ENCODE peak calls at places on chromosomes 7 and 10, in five cellular contexts. One of them, this sample, is unnamed.

GRCh38 chr10:97456686-97457065 is 10.7 kb downstream of the ZDHHC16 start:
- DNase-seq in K562: no peak
- DNase-seq in HepG2: no peak
- DNase-seq in HCT116: no peak
- DNase-seq in GM12878: no peak
- DNase-seq in this sample: no peak

GRCh38 chr7:37824987-37825509 is 23.3 kb upstream of the NME8 start:
- DNase-seq in GM12878: no peak
- DNase-seq in HepG2: no peak
- DNase-seq in HCT116: no peak
- DNase-seq in K562: no peak
- DNase-seq in this sample: no peak

GRCh38 chr10:119917777-119918176 is 25.2 kb downstream of the SEC23IP start:
- DNase-seq in HepG2: no peak
- DNase-seq in HCT116: no peak
- DNase-seq in K562: peak; percentile 11
- DNase-seq in GM12878: no peak
- DNase-seq in this sample: no peak

GRCh38 chr7:83957333-83957732 is 237.3 kb downstream of the SEMA3A start:
- DNase-seq in HCT116: no peak
- DNase-seq in GM12878: no peak
- DNase-seq in HepG2: no peak
- DNase-seq in K562: no peak
- DNase-seq in this sample: no peak

GRCh38 chr7:131219277-131220041 is 108.2 kb upstream of the MKLN1 start:
- DNase-seq in HCT116: no peak
- DNase-seq in GM12878: no peak
- DNase-seq in HepG2: peak; percentile 37
- DNase-seq in K562: no peak
- DNase-seq in this sample: no peak

GRCh38 chr7:24384362-24385030 is 100.5 kb downstream of the NPY start:
- DNase-seq in HCT116: no peak
- DNase-seq in HepG2: no peak
- DNase-seq in K562: no peak
- DNase-seq in GM12878: no peak
- DNase-seq in this sample: no peak

GRCh38 chr7:92781117-92781720 is 55.2 kb downstream of the CDK6 start:
- DNase-seq in GM12878: no peak
- DNase-seq in K562: no peak
- DNase-seq in HCT116: no peak
- DNase-seq in HepG2: peak; percentile 63
- DNase-seq in this sample: no peak

GRCh38 chr10:33010132-33011037 is 52.4 kb upstream of the ITGB1 start:
- DNase-seq in HepG2: peak; percentile 34
- DNase-seq in K562: peak; percentile 20
- DNase-seq in HCT116: peak; percentile 77
- DNase-seq in GM12878: no peak
- DNase-seq in this sample: no peak

GRCh38 chr10:37479469-37479868 is 354.1 kb downstream of the ANKRD30A start:
- DNase-seq in K562: no peak
- DNase-seq in HepG2: no peak
- DNase-seq in GM12878: no peak
- DNase-seq in HCT116: no peak
- DNase-seq in this sample: no peak

GRCh38 chr7:44791278-44792219 is 4.9 kb upstream of the PPIA start:
- DNase-seq in HCT116: no peak
- DNase-seq in K562: no peak
- DNase-seq in GM12878: no peak
- DNase-seq in HepG2: peak; percentile 57
- DNase-seq in this sample: no peak

GRCh38 chr7:4841007-4841784 is 20.6 kb downstream of the PAPOLB start:
- DNase-seq in HepG2: no peak
- DNase-seq in HCT116: no peak
- DNase-seq in GM12878: no peak
- DNase-seq in K562: no peak
- DNase-seq in this sample: no peak

GRCh38 chr10:100653957-100654834 is 91.2 kb upstream of the PAX2 start:
- DNase-seq in K562: peak; percentile 46
- DNase-seq in GM12878: no peak
- DNase-seq in HepG2: no peak
- DNase-seq in HCT116: no peak
- DNase-seq in this sample: no peak

GRCh38 chr10:89963446-89964102 is 262.2 kb downstream of the KIF20B start:
- DNase-seq in HepG2: no peak
- DNase-seq in HCT116: no peak
- DNase-seq in GM12878: no peak
- DNase-seq in K562: no peak
- DNase-seq in this sample: no peak

GRCh38 chr7:148699024-148699771 is 495 bp downstream of the CUL1 start:
- DNase-seq in GM12878: no peak
- DNase-seq in HCT116: no peak
- DNase-seq in HepG2: peak; percentile 65
- DNase-seq in K562: peak; percentile 82
- DNase-seq in this sample: no peak

GRCh38 chr7:80630611-80631010 is 7.8 kb upstream of the CD36 start:
- DNase-seq in K562: no peak
- DNase-seq in HCT116: no peak
- DNase-seq in GM12878: no peak
- DNase-seq in HepG2: peak; percentile 26
- DNase-seq in this sample: no peak

GRCh38 chr7:26853788-26854393 is 10.5 kb downstream of the SKAP2 start:
- DNase-seq in GM12878: no peak
- DNase-seq in K562: no peak
- DNase-seq in HepG2: peak; percentile 14
- DNase-seq in HCT116: peak; percentile 31
- DNase-seq in this sample: no peak

GRCh38 chr10:9547921-9548904 is 1469.5 kb upstream of the CELF2 start:
- DNase-seq in GM12878: no peak
- DNase-seq in HCT116: no peak
- DNase-seq in K562: no peak
- DNase-seq in HepG2: no peak
- DNase-seq in this sample: no peak

GRCh38 chr7:51081270-51081890 is 235.2 kb downstream of the COBL start:
- DNase-seq in K562: no peak
- DNase-seq in HepG2: no peak
- DNase-seq in HCT116: no peak
- DNase-seq in GM12878: no peak
- DNase-seq in this sample: no peak

GRCh38 chr7:46682841-46683624 is 762.0 kb upstream of the IGFBP3 start:
- DNase-seq in HCT116: no peak
- DNase-seq in HepG2: no peak
- DNase-seq in GM12878: no peak
- DNase-seq in K562: no peak
- DNase-seq in this sample: no peak

DNA sequence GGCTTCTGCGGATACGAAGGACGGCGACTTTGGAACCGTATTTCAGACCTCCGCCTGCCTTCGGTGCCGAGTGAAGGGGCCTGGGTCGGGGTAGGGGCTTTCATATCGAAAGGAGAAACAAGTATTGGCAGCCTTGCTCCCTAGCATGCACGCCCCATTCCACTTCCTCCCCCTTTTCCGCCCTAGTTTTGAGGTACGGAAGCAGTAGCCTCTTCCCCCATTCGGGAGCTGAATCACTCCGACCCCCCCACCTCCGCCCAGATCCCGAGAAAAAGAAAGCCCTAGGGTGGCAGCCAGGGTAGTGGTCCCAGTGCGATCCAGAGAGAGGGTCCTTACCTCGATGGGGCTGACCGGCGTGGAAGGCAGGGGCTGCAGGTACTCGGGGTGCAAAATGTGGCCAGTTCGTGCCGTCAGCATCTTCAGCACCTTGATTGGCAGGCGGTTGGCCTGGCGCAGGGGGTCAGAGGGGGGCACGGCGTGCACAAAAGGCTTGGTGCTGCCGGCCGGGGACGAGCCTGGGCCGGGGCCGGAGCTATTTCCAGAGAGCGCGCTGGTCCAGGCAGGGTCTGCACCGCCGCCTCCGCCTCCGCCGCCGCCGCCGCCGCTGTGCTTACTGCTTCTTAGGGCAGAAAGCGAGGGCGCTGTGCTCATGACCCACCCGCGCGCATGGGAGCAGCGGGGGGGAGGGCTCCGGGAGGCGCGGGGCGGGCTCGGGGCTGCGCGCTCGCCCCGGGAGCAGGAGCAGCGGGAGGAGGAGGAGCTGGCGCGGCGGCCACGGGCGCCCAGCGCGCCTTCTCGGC is 595 bp downstream of the ZNF503 start:
- DNase-seq in HepG2: no peak
- DNase-seq in HCT116: no peak
- DNase-seq in GM12878: no peak
- DNase-seq in K562: no peak
- DNase-seq in this sample: peak; percentile 70
- TF ChIP-seq ATF3 in HepG2: no peak
- TF ChIP-seq ATF3 in HCT116: no peak
- TF ChIP-seq ATF3 in GM12878: no peak
- TF ChIP-seq ATF3 in K562: no peak
- TF ChIP-seq ATF3 in this sample: no peak

DNA sequence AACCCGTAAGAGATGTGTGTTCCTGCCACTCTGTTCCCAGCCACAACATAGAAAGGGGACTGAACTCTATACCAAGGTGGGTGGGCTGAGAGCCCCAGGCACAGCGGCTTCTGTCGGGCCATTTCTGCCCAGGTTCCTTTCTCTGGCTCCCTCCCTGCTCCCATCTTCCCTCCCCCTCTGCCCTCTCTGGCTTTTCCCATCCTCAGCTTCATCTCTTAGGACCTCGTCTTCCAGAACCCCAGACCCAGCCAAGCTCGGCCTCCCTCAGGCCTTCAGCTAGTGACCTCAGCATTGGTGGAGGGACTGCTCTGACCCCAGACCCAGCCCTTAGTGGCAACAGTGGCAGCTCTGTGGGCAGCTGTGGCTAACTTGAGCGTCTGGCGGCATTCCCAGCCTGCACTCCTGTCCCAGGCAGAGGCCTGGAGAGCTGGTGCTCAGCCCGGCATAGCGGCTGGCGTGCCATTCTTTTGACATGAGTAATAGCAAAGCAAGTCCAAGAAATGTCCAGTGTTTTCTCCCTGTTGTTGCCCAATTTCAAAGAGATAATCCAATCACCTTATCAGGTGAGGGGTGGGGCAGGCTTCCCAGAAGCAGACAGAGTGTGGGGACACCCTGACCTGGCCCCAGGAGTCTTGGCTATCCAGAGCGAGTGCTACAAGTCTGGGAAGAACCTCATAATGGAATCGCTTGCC is 15.9 kb downstream of the PTPRE start:
- DNase-seq in HCT116: peak; percentile 83
- DNase-seq in HepG2: peak; percentile 9
- DNase-seq in GM12878: no peak
- DNase-seq in K562: no peak
- DNase-seq in this sample: no peak
- TF ChIP-seq ZNF274 in HCT116: no peak
- TF ChIP-seq ZNF274 in HepG2: no peak
- TF ChIP-seq ZNF274 in GM12878: no peak
- TF ChIP-seq ZNF274 in K562: no peak
- TF ChIP-seq ZNF274 in this sample: no peak

GRCh38 chr10:133337079-133337725 is 506 bp upstream of the CALY start:
- DNase-seq in K562: no peak
- DNase-seq in HepG2: no peak
- DNase-seq in GM12878: no peak
- DNase-seq in HCT116: no peak
- DNase-seq in this sample: no peak
- TF ChIP-seq EZH2 in K562: no peak
- TF ChIP-seq EZH2 in HepG2: no peak
- TF ChIP-seq EZH2 in GM12878: no peak
- TF ChIP-seq EZH2 in HCT116: no peak
- TF ChIP-seq EZH2 in this sample: no peak

GRCh38 chr7:64602086-64602485 is 39.2 kb upstream of the ZNF680 start:
- DNase-seq in K562: no peak
- DNase-seq in HCT116: no peak
- DNase-seq in GM12878: no peak
- DNase-seq in HepG2: no peak
- DNase-seq in this sample: no peak

GRCh38 chr7:64606385-64606784 is 43.5 kb upstream of the ZNF680 start:
- DNase-seq in HepG2: no peak
- DNase-seq in HCT116: no peak
- DNase-seq in GM12878: no peak
- DNase-seq in K562: no peak
- DNase-seq in this sample: no peak

GRCh38 chr7:64599341-64599740 is 36.5 kb upstream of the ZNF680 start:
- DNase-seq in HepG2: peak; percentile 44
- DNase-seq in K562: no peak
- DNase-seq in HCT116: no peak
- DNase-seq in GM12878: no peak
- DNase-seq in this sample: no peak

GRCh38 chr7:64603271-64603670 is 40.4 kb upstream of the ZNF680 start:
- DNase-seq in K562: no peak
- DNase-seq in HCT116: no peak
- DNase-seq in GM12878: no peak
- DNase-seq in HepG2: no peak
- DNase-seq in this sample: no peak

GRCh38 chr7:64602518-64602917 is 39.6 kb upstream of the ZNF680 start:
- DNase-seq in HepG2: no peak
- DNase-seq in HCT116: no peak
- DNase-seq in GM12878: no peak
- DNase-seq in K562: no peak
- DNase-seq in this sample: no peak
- TF ChIP-seq ATF3 in HepG2: no peak
- TF ChIP-seq ATF3 in HCT116: no peak
- TF ChIP-seq ATF3 in GM12878: no peak
- TF ChIP-seq ATF3 in K562: no peak
- TF ChIP-seq ATF3 in this sample: no peak

GRCh38 chr10:93386496-93387369 is 95.4 kb downstream of the MYOF start:
- DNase-seq in K562: no peak
- DNase-seq in HCT116: no peak
- DNase-seq in GM12878: no peak
- DNase-seq in HepG2: no peak
- DNase-seq in this sample: no peak
- TF ChIP-seq ZNF274 in K562: no peak
- TF ChIP-seq ZNF274 in HCT116: no peak
- TF ChIP-seq ZNF274 in GM12878: no peak
- TF ChIP-seq ZNF274 in HepG2: no peak
- TF ChIP-seq ZNF274 in this sample: no peak

DNA sequence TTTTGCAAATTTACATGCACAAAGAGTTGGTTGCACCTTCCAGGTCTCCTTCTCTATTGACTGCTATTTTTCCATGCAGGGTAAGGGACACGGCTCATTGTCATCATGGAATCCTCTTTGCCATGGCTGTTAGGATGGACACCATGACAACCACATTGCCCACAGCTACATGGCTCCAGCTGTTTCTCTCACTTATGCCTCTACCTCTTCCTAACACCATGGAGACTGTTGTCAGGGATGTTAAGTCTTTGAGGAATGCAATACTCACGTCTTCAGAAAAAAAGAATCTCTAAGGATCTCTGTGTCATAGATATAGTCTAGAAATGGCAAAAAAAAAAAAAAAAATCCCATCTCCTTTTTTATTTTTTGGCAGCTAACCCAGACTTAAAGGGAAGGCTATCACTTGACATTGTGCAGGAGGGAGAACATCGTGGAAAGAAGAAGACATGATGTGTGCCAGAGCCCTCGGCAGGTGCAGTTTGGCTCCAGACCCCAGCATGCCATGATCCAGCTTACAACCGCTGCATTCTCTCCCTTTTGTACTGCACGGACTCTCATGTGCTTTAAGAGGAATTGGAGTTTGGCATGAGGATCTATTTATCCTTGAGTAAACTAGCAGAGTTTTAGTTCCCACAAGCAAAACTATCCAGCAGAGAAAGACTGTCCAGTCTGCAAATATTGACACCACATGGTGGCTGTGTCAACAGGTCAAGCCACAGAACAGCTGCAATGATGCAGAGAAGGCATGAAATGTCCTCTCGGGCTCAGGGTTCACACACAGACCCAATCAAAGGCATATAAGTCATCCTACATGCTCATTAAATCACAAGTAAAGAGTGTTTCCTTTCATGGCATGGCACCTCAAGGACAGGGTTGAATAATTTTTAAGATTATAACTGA is 70.8 kb downstream of the FRMD4A start:
- DNase-seq in GM12878: no peak
- DNase-seq in HCT116: no peak
- DNase-seq in HepG2: peak; percentile 64
- DNase-seq in K562: no peak
- DNase-seq in this sample: no peak
- TF ChIP-seq EZH2 in GM12878: no peak
- TF ChIP-seq EZH2 in HCT116: no peak
- TF ChIP-seq EZH2 in HepG2: no peak
- TF ChIP-seq EZH2 in K562: no peak
- TF ChIP-seq EZH2 in this sample: no peak

This sample was measured in H1.